ENCODE peak calls at places on chromosomes 5 and 9, in seven cellular contexts. A is mucosa of descending colon; Q is endothelial cell of umbilical vein; N is foreskin fibroblast; F is ovary; Z is transverse colon; T is CD8-positive, alpha-beta T cell. L is an unnamed sample.

GRCh38 chr5:138138949-138139775 is at the start of gene NME5:
- DNase-seq in F (peak; percentile 57), N (peak; percentile 23), T (no peak), A (peak; percentile 61), Z (peak; percentile 63), Q (peak; percentile 64), L (peak; percentile 30)

GRCh38 chr9:5002811-5003210 is 17.7 kb downstream of the JAK2 start:
- DNase-seq in T (no peak), Q (no peak), Z (no peak), F (no peak), N (peak; percentile 67), A (no peak), L (no peak)

GRCh38 chr5:66939094-66939493 is 257.5 kb downstream of the CD180 start:
- DNase-seq in Z (no peak), N (no peak), Q (no peak), T (no peak), A (no peak), F (no peak), L (no peak)

GRCh38 chr9:89247431-89248370 is 63.3 kb upstream of the CKS2 start:
- DNase-seq in F (no peak), Z (no peak), A (no peak), T (no peak), N (no peak), Q (peak; percentile 13), L (no peak)

GRCh38 chr9:27491164-27491563 is 32.9 kb upstream of the IFNK start:
- DNase-seq in Z (no peak), A (no peak), T (no peak), Q (no peak), N (no peak), F (no peak), L (no peak)

GRCh38 chr5:95734916-95735315 is 3.8 kb downstream of the RHOBTB3 start:
- DNase-seq in Z (no peak), T (no peak), F (no peak), N (no peak), Q (no peak), A (no peak), L (no peak)

GRCh38 chr5:146047396-146047795 is 58.0 kb downstream of the PLAC8L1 start:
- DNase-seq in A (peak; percentile 78), F (no peak), T (no peak), Z (peak; percentile 79), Q (no peak), N (no peak), L (no peak)

GRCh38 chr5:113050606-113051391 is 74.2 kb downstream of the DCP2 start:
- DNase-seq in T (no peak), N (peak; percentile 83), A (no peak), Z (no peak), Q (peak; percentile 83), F (peak; percentile 54), L (no peak)

GRCh38 chr5:1080414-1080813 is 31.4 kb downstream of the SLC12A7 start:
- DNase-seq in F (no peak), T (no peak), A (no peak), N (no peak), Q (no peak), Z (no peak), L (no peak)

GRCh38 chr9:126295936-126296600 is 30.6 kb upstream of the MVB12B start:
- DNase-seq in Z (no peak), F (no peak), A (peak; percentile 42), Q (no peak), N (no peak), T (peak; percentile 37), L (no peak)

GRCh38 chr5:147688965-147689364 is 93.6 kb downstream of the JAKMIP2 start:
- DNase-seq in Q (no peak), N (no peak), A (no peak), F (peak; percentile 33), T (no peak), Z (peak; percentile 15), L (no peak)

GRCh38 chr5:763998-764781 is 20.3 kb downstream of the ZDHHC11B start:
- DNase-seq in N (no peak), F (no peak), Z (no peak), Q (no peak), A (no peak), T (no peak), L (no peak)

GRCh38 chr5:103428411-103428871 is 134.1 kb downstream of the NUDT12 start:
- DNase-seq in F (no peak), N (peak; percentile 66), T (no peak), Z (no peak), Q (no peak), A (no peak), L (peak; percentile 73)

GRCh38 chr5:135243194-135244191 is 155.5 kb downstream of the MACROH2A1 start:
- DNase-seq in Q (no peak), F (peak; percentile 46), A (no peak), N (no peak), T (peak; percentile 36), Z (peak; percentile 55), L (no peak)

GRCh38 chr5:143759368-143760136 is 52.4 kb upstream of the HMHB1 start:
- DNase-seq in N (no peak), F (no peak), T (no peak), A (no peak), Q (no peak), Z (no peak), L (no peak)

GRCh38 chr5:119398713-119399492 is 43.1 kb downstream of the TNFAIP8 start:
- DNase-seq in Q (no peak), Z (peak; percentile 73), A (peak; percentile 69), F (peak; percentile 36), T (no peak), N (peak; percentile 75), L (no peak)

GRCh38 chr9:79542735-79543504 is 28.8 kb upstream of the TLE4 start:
- DNase-seq in A (no peak), Q (no peak), F (no peak), T (no peak), N (no peak), Z (no peak), L (no peak)

GRCh38 chr5:59099270-59099994 is 516.6 kb downstream of the RAB3C start:
- DNase-seq in Z (no peak), F (no peak), Q (no peak), A (no peak), T (no peak), N (peak; percentile 81), L (peak; percentile 48)

GRCh38 chr5:32044904-32045303 is 129.2 kb downstream of the GOLPH3 start:
- DNase-seq in N (peak; percentile 32), Z (no peak), F (no peak), A (no peak), Q (no peak), T (no peak), L (no peak)

GRCh38 chr5:74318985-74319563 is 321.5 kb downstream of the ENC1 start:
- DNase-seq in T (no peak), F (no peak), Z (no peak), N (no peak), Q (no peak), A (no peak), L (no peak)

GRCh38 chr5:125578551-125578950 is 832.1 kb upstream of the ZNF608 start:
- DNase-seq in Z (no peak), T (no peak), Q (no peak), N (no peak), A (no peak), F (no peak), L (no peak)

GRCh38 chr5:125576823-125577222 is 830.4 kb upstream of the ZNF608 start:
- DNase-seq in A (no peak), T (no peak), Z (no peak), N (no peak), Q (peak; percentile 23), F (no peak), L (no peak)

GRCh38 chr5:125575561-125576504 is 829.4 kb upstream of the ZNF608 start:
- DNase-seq in N (peak; percentile 36), F (no peak), Q (peak; percentile 35), Z (peak; percentile 66), A (peak; percentile 72), T (no peak), L (peak; percentile 31)
- H3K4me3 ChIP-seq in N (no peak overlapping the region), F (no peak overlapping the region), Q (no peak overlapping the region), Z (no peak overlapping the region), A (no peak overlapping the region), T (no peak overlapping the region), L (peak overlapping the region; percentile 23)

GRCh38 chr9:19925674-19926503 is 137.1 kb upstream of the SLC24A2 start:
- DNase-seq in N (peak; percentile 62), Q (peak; percentile 74), T (peak; percentile 87), F (peak; percentile 73), Z (peak; percentile 69), A (peak; percentile 51), L (no peak)
- TF ChIP-seq CTCF in N (peak; percentile 95), Q (peak; percentile 94), T (peak; percentile 87), F (peak; percentile 88), Z (peak; percentile 95), A (peak; percentile 88), L (peak; percentile 96)

GRCh38 chr9:129779560-129780190 is 23.3 kb upstream of the TOR1B start:
- DNase-seq in F (no peak), Q (no peak), N (no peak), A (no peak), T (no peak), Z (no peak), L (no peak)

GRCh38 chr9:129776938-129777768 is 24.3 kb upstream of the PTGES start:
- DNase-seq in F (peak; percentile 94), Z (peak; percentile 84), N (peak; percentile 100), A (peak; percentile 92), T (no peak), Q (peak; percentile 78), L (peak; percentile 99)

GRCh38 chr9:129778469-129778868 is 24.5 kb upstream of the TOR1B start:
- DNase-seq in Z (no peak), T (no peak), A (no peak), N (no peak), Q (no peak), F (no peak), L (no peak)

GRCh38 chr9:129776566-129776937 is 23.7 kb upstream of the PTGES start:
- DNase-seq in F (no peak), Q (no peak), A (no peak), T (no peak), Z (no peak), N (peak; percentile 26), L (no peak)

DNA sequence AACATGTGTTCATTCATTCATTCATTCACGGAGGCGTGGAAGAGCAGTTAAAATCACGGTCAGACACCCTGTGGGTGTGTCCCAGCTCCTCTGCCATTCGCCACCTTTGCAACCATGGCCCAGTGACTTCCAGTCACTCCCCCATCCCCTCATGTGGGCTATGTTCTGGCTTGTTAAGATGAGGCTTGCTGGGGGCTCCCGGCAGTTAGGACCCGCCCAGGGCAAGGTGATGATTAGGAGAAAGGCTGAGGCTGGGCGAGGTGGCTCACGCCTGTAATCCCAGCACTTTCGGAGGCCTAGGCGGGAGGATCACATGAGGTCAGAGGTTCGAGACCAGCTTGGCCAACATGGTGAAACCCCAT is 24.9 kb upstream of the PTGES start:
- DNase-seq in T (no peak), Q (no peak), N (no peak), A (no peak), F (no peak), Z (no peak), L (no peak)
- H3K4me3 ChIP-seq in T (no peak overlapping the region), Q (no peak overlapping the region), N (peak overlapping the region; percentile 32), A (no peak overlapping the region), F (no peak overlapping the region), Z (no peak overlapping the region), L (no peak overlapping the region)

DNA sequence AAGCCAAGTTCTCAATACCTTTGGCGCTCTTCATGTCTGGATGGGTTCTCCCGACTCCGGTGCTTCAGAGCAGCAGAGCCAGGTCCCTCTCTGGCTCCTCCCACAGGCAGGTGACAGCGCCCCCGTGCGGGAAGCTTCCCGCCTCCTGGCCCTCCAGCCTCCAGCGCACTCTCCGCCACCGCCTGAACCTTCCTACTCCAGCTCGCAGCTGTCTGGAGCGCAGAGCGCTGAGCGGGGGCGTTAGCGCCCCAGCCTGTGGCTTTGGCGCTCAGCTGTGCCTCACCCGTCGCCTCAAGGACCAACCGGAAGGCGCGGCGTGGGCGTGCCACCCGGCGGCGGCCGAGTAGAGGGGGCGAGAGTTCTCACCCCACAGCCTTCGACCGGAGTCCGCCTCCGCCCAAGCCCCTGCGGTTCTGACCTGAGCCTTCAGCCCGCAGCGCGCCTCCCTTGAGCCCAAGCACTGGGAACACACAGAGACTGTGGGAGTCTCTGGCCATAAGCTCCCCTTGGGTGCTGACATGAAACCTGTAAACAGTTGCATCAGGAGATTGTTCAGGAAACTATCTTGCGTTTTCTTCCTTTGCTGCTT is at the start of gene SLCO4C1:
- DNase-seq in F (no peak), A (peak; percentile 89), N (no peak), Q (peak; percentile 18), Z (peak; percentile 89), T (peak; percentile 79), L (peak; percentile 51)
- TF ChIP-seq CTCF in F (no peak), A (peak; percentile 66), N (peak; percentile 15), Q (peak; percentile 32), Z (peak; percentile 43), T (peak; percentile 33), L (peak; percentile 79)